ENCODE peak calls at places on chromosomes 11 and 22, in ten cellular contexts. One of them, this sample, is unnamed.

GRCh38 chr11:72642815-72643511 is 31.3 kb downstream of the PDE2A start:
- DNase-seq in cardiac muscle cell: peak
- DNase-seq in suprapubic skin: no peak
- DNase-seq in gastrocnemius medialis: no peak
- DNase-seq in body of pancreas: peak
- DNase-seq in fibroblast of the aortic adventitia: peak
- DNase-seq in brain microvascular endothelial cell: no peak
- DNase-seq in DND-41: peak
- DNase-seq in foreskin fibroblast: peak
- DNase-seq in colonic mucosa: peak
- DNase-seq in this sample: peak

GRCh38 chr11:69011624-69012091 is 1.4 kb downstream of the MRGPRF start:
- DNase-seq in suprapubic skin: no peak
- DNase-seq in DND-41: no peak
- DNase-seq in colonic mucosa: no peak
- DNase-seq in gastrocnemius medialis: no peak
- DNase-seq in body of pancreas: no peak
- DNase-seq in foreskin fibroblast: no peak
- DNase-seq in cardiac muscle cell: no peak
- DNase-seq in fibroblast of the aortic adventitia: no peak
- DNase-seq in brain microvascular endothelial cell: no peak
- DNase-seq in this sample: no peak

GRCh38 chr11:123239371-123240150 is 44.5 kb upstream of the CLMP start:
- DNase-seq in cardiac muscle cell: no peak
- DNase-seq in DND-41: no peak
- DNase-seq in suprapubic skin: no peak
- DNase-seq in colonic mucosa: no peak
- DNase-seq in fibroblast of the aortic adventitia: no peak
- DNase-seq in body of pancreas: no peak
- DNase-seq in brain microvascular endothelial cell: no peak
- DNase-seq in foreskin fibroblast: no peak
- DNase-seq in gastrocnemius medialis: no peak
- DNase-seq in this sample: no peak

GRCh38 chr22:45280995-45281394 is 3.8 kb upstream of the UPK3A start:
- DNase-seq in suprapubic skin: no peak
- DNase-seq in foreskin fibroblast: no peak
- DNase-seq in DND-41: no peak
- DNase-seq in fibroblast of the aortic adventitia: no peak
- DNase-seq in gastrocnemius medialis: no peak
- DNase-seq in body of pancreas: no peak
- DNase-seq in cardiac muscle cell: no peak
- DNase-seq in colonic mucosa: no peak
- DNase-seq in brain microvascular endothelial cell: no peak
- DNase-seq in this sample: no peak

GRCh38 chr11:97361812-97362378 is 972.1 kb downstream of the JRKL start:
- DNase-seq in fibroblast of the aortic adventitia: peak
- DNase-seq in cardiac muscle cell: no peak
- DNase-seq in DND-41: no peak
- DNase-seq in foreskin fibroblast: no peak
- DNase-seq in gastrocnemius medialis: no peak
- DNase-seq in suprapubic skin: no peak
- DNase-seq in brain microvascular endothelial cell: peak
- DNase-seq in body of pancreas: no peak
- DNase-seq in colonic mucosa: no peak
- DNase-seq in this sample: no peak

GRCh38 chr11:61955416-61956135 is 5.4 kb downstream of the BEST1 start:
- DNase-seq in foreskin fibroblast: no peak
- DNase-seq in cardiac muscle cell: peak
- DNase-seq in DND-41: no peak
- DNase-seq in brain microvascular endothelial cell: no peak
- DNase-seq in fibroblast of the aortic adventitia: no peak
- DNase-seq in body of pancreas: no peak
- DNase-seq in gastrocnemius medialis: no peak
- DNase-seq in suprapubic skin: peak
- DNase-seq in colonic mucosa: peak
- DNase-seq in this sample: no peak

GRCh38 chr11:111882202-111882601 is 2.9 kb downstream of the CFAP68 start:
- DNase-seq in colonic mucosa: no peak
- DNase-seq in DND-41: no peak
- DNase-seq in fibroblast of the aortic adventitia: no peak
- DNase-seq in suprapubic skin: no peak
- DNase-seq in brain microvascular endothelial cell: no peak
- DNase-seq in body of pancreas: no peak
- DNase-seq in foreskin fibroblast: no peak
- DNase-seq in cardiac muscle cell: no peak
- DNase-seq in gastrocnemius medialis: no peak
- DNase-seq in this sample: no peak

GRCh38 chr11:107370390-107370789 is 87.2 kb downstream of the CWF19L2 start:
- DNase-seq in gastrocnemius medialis: no peak
- DNase-seq in suprapubic skin: no peak
- DNase-seq in brain microvascular endothelial cell: no peak
- DNase-seq in fibroblast of the aortic adventitia: peak
- DNase-seq in DND-41: no peak
- DNase-seq in body of pancreas: no peak
- DNase-seq in cardiac muscle cell: no peak
- DNase-seq in colonic mucosa: no peak
- DNase-seq in foreskin fibroblast: peak
- DNase-seq in this sample: no peak

GRCh38 chr22:39530136-39530535 is 2.4 kb downstream of the RPS19BP1 start:
- DNase-seq in suprapubic skin: no peak
- DNase-seq in brain microvascular endothelial cell: no peak
- DNase-seq in colonic mucosa: no peak
- DNase-seq in gastrocnemius medialis: no peak
- DNase-seq in cardiac muscle cell: no peak
- DNase-seq in fibroblast of the aortic adventitia: no peak
- DNase-seq in body of pancreas: no peak
- DNase-seq in foreskin fibroblast: no peak
- DNase-seq in DND-41: no peak
- DNase-seq in this sample: no peak

GRCh38 chr11:85976525-85976924 is 92.4 kb downstream of the PICALM start:
- DNase-seq in foreskin fibroblast: no peak
- DNase-seq in brain microvascular endothelial cell: no peak
- DNase-seq in cardiac muscle cell: no peak
- DNase-seq in colonic mucosa: no peak
- DNase-seq in body of pancreas: no peak
- DNase-seq in fibroblast of the aortic adventitia: no peak
- DNase-seq in DND-41: no peak
- DNase-seq in suprapubic skin: no peak
- DNase-seq in gastrocnemius medialis: no peak
- DNase-seq in this sample: no peak

GRCh38 chr11:128708660-128709059 is 14.8 kb downstream of the FLI1 start:
- DNase-seq in body of pancreas: no peak
- DNase-seq in DND-41: no peak
- DNase-seq in foreskin fibroblast: no peak
- DNase-seq in brain microvascular endothelial cell: no peak
- DNase-seq in gastrocnemius medialis: no peak
- DNase-seq in fibroblast of the aortic adventitia: no peak
- DNase-seq in suprapubic skin: no peak
- DNase-seq in cardiac muscle cell: no peak
- DNase-seq in colonic mucosa: no peak
- DNase-seq in this sample: no peak

GRCh38 chr11:67347964-67348749 is 5.2 kb downstream of the POLD4 start:
- DNase-seq in body of pancreas: no peak
- DNase-seq in suprapubic skin: no peak
- DNase-seq in brain microvascular endothelial cell: no peak
- DNase-seq in fibroblast of the aortic adventitia: peak
- DNase-seq in DND-41: no peak
- DNase-seq in cardiac muscle cell: no peak
- DNase-seq in foreskin fibroblast: peak
- DNase-seq in colonic mucosa: no peak
- DNase-seq in gastrocnemius medialis: no peak
- DNase-seq in this sample: no peak

GRCh38 chr11:66981976-66982578 is 7.0 kb downstream of the C11orf86 start:
- DNase-seq in gastrocnemius medialis: peak
- DNase-seq in suprapubic skin: peak
- DNase-seq in cardiac muscle cell: no peak
- DNase-seq in foreskin fibroblast: peak
- DNase-seq in brain microvascular endothelial cell: peak
- DNase-seq in fibroblast of the aortic adventitia: peak
- DNase-seq in DND-41: peak
- DNase-seq in colonic mucosa: peak
- DNase-seq in body of pancreas: peak
- DNase-seq in this sample: peak

DNA sequence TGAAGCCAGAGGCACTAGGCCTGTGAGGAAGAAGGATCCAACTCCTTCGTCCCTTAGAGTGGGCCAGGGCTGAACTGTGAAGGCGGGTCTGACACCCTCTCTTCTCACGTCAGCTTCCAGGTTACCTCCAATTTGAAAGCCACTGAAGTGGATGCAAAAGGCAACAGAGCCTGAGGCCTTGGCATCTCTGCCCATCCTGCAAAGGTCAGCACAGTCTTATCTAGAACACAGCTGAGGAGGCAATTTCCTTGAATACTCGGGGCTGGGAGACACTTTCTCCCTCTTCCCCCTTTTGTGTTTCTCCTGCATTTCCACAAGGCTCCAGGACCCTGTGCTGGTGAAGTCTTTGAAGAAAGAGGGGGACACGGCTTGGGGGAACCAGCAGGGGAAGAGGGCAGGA is 91.6 kb upstream of the PAX6 start:
- DNase-seq in foreskin fibroblast: no peak
- DNase-seq in fibroblast of the aortic adventitia: no peak
- DNase-seq in gastrocnemius medialis: no peak
- DNase-seq in brain microvascular endothelial cell: no peak
- DNase-seq in suprapubic skin: no peak
- DNase-seq in colonic mucosa: no peak
- DNase-seq in cardiac muscle cell: no peak
- DNase-seq in body of pancreas: no peak
- DNase-seq in DND-41: no peak
- DNase-seq in this sample: no peak
- H3K4me3 ChIP-seq in foreskin fibroblast: no peak
- H3K4me3 ChIP-seq in fibroblast of the aortic adventitia: no peak
- H3K4me3 ChIP-seq in gastrocnemius medialis: no peak
- H3K4me3 ChIP-seq in brain microvascular endothelial cell: no peak
- H3K4me3 ChIP-seq in suprapubic skin: no peak
- H3K4me3 ChIP-seq in colonic mucosa: no peak
- H3K4me3 ChIP-seq in cardiac muscle cell: no peak
- H3K4me3 ChIP-seq in body of pancreas: no peak
- H3K4me3 ChIP-seq in DND-41: no peak
- H3K4me3 ChIP-seq in this sample: no peak

GRCh38 chr11:77396305-77396704 is 77.6 kb downstream of the PAK1 start:
- DNase-seq in DND-41: no peak
- DNase-seq in suprapubic skin: no peak
- DNase-seq in body of pancreas: no peak
- DNase-seq in colonic mucosa: no peak
- DNase-seq in foreskin fibroblast: no peak
- DNase-seq in cardiac muscle cell: no peak
- DNase-seq in brain microvascular endothelial cell: no peak
- DNase-seq in fibroblast of the aortic adventitia: no peak
- DNase-seq in gastrocnemius medialis: no peak
- DNase-seq in this sample: no peak

GRCh38 chr11:77392842-77393241 is 81.1 kb downstream of the PAK1 start:
- DNase-seq in brain microvascular endothelial cell: no peak
- DNase-seq in colonic mucosa: no peak
- DNase-seq in body of pancreas: no peak
- DNase-seq in DND-41: no peak
- DNase-seq in foreskin fibroblast: no peak
- DNase-seq in cardiac muscle cell: no peak
- DNase-seq in gastrocnemius medialis: no peak
- DNase-seq in fibroblast of the aortic adventitia: peak
- DNase-seq in suprapubic skin: no peak
- DNase-seq in this sample: no peak

GRCh38 chr11:77397631-77398030 is 76.3 kb downstream of the PAK1 start:
- DNase-seq in cardiac muscle cell: no peak
- DNase-seq in foreskin fibroblast: no peak
- DNase-seq in body of pancreas: no peak
- DNase-seq in suprapubic skin: no peak
- DNase-seq in brain microvascular endothelial cell: no peak
- DNase-seq in colonic mucosa: no peak
- DNase-seq in DND-41: no peak
- DNase-seq in gastrocnemius medialis: no peak
- DNase-seq in fibroblast of the aortic adventitia: no peak
- DNase-seq in this sample: no peak

GRCh38 chr11:77396911-77397310 is 77.0 kb downstream of the PAK1 start:
- DNase-seq in cardiac muscle cell: no peak
- DNase-seq in colonic mucosa: no peak
- DNase-seq in body of pancreas: no peak
- DNase-seq in brain microvascular endothelial cell: no peak
- DNase-seq in suprapubic skin: no peak
- DNase-seq in foreskin fibroblast: no peak
- DNase-seq in gastrocnemius medialis: no peak
- DNase-seq in DND-41: no peak
- DNase-seq in fibroblast of the aortic adventitia: no peak
- DNase-seq in this sample: no peak

GRCh38 chr11:77395460-77396175 is 78.3 kb downstream of the PAK1 start:
- DNase-seq in fibroblast of the aortic adventitia: no peak
- DNase-seq in body of pancreas: no peak
- DNase-seq in cardiac muscle cell: peak
- DNase-seq in colonic mucosa: no peak
- DNase-seq in foreskin fibroblast: no peak
- DNase-seq in brain microvascular endothelial cell: no peak
- DNase-seq in DND-41: no peak
- DNase-seq in gastrocnemius medialis: peak
- DNase-seq in suprapubic skin: no peak
- DNase-seq in this sample: no peak
- TF ChIP-seq CTCF in fibroblast of the aortic adventitia: no peak
- TF ChIP-seq CTCF in body of pancreas: no peak
- TF ChIP-seq CTCF in cardiac muscle cell: no peak
- TF ChIP-seq CTCF in colonic mucosa: no peak
- TF ChIP-seq CTCF in foreskin fibroblast: no peak
- TF ChIP-seq CTCF in brain microvascular endothelial cell: no peak
- TF ChIP-seq CTCF in DND-41: no peak
- TF ChIP-seq CTCF in gastrocnemius medialis: no peak
- TF ChIP-seq CTCF in suprapubic skin: no peak
- TF ChIP-seq CTCF in this sample: no peak

DNA sequence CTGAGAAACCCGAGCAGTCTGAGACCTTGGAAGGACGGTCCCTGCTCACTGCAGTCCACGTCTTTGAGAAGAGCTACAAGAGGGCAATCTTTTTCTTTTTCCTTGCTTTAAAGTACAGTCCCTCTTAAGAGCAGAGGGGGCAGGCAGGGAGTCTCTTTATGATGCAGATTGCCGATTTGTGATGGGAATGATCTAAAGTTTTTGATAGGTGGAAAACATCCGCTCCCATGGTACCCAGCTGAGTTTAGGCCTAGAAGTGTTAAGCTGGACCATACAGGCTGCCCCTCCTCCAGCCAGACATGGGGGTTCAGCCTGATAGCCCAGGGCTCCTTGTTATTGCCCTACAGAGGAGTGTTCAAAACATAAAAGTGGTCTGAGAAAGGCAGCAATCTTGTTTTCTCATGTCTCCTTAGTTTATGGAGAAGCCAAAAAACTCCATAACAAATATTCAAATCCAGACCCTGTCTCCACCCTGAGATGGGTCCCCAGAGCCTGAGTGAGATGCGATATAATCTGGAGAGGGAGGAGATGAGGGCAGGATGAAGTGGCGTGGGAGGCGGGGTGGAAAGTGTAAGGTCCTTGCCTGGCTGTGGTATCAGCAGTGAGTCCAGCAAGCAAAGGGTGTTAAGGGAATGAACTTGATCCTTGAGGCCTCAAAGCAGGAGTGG is 135.1 kb downstream of the FDX1 start:
- DNase-seq in DND-41: no peak
- DNase-seq in body of pancreas: no peak
- DNase-seq in suprapubic skin: no peak
- DNase-seq in cardiac muscle cell: no peak
- DNase-seq in gastrocnemius medialis: no peak
- DNase-seq in brain microvascular endothelial cell: no peak
- DNase-seq in colonic mucosa: no peak
- DNase-seq in fibroblast of the aortic adventitia: no peak
- DNase-seq in foreskin fibroblast: no peak
- DNase-seq in this sample: no peak
- H3K4me3 ChIP-seq in DND-41: no peak
- H3K4me3 ChIP-seq in body of pancreas: no peak
- H3K4me3 ChIP-seq in suprapubic skin: no peak
- H3K4me3 ChIP-seq in cardiac muscle cell: no peak
- H3K4me3 ChIP-seq in gastrocnemius medialis: no peak
- H3K4me3 ChIP-seq in brain microvascular endothelial cell: no peak
- H3K4me3 ChIP-seq in colonic mucosa: no peak
- H3K4me3 ChIP-seq in fibroblast of the aortic adventitia: no peak
- H3K4me3 ChIP-seq in foreskin fibroblast: no peak
- H3K4me3 ChIP-seq in this sample: no peak

GRCh38 chr22:37571258-37571991 is 8.5 kb downstream of the LGALS2 start:
- DNase-seq in suprapubic skin: no peak
- DNase-seq in brain microvascular endothelial cell: no peak
- DNase-seq in gastrocnemius medialis: no peak
- DNase-seq in body of pancreas: peak
- DNase-seq in DND-41: no peak
- DNase-seq in fibroblast of the aortic adventitia: no peak
- DNase-seq in cardiac muscle cell: no peak
- DNase-seq in foreskin fibroblast: no peak
- DNase-seq in colonic mucosa: no peak
- DNase-seq in this sample: peak
- TF ChIP-seq CTCF in suprapubic skin: no peak
- TF ChIP-seq CTCF in brain microvascular endothelial cell: peak
- TF ChIP-seq CTCF in gastrocnemius medialis: no peak
- TF ChIP-seq CTCF in body of pancreas: no peak
- TF ChIP-seq CTCF in DND-41: no peak
- TF ChIP-seq CTCF in fibroblast of the aortic adventitia: no peak
- TF ChIP-seq CTCF in cardiac muscle cell: peak
- TF ChIP-seq CTCF in foreskin fibroblast: no peak
- TF ChIP-seq CTCF in colonic mucosa: no peak
- TF ChIP-seq CTCF in this sample: no peak